ENCODE peak calls at places on chromosomes 1 and 21, in five cellular contexts. Z is IMR-90, O is transverse colon, D is lower lobe of right lung, T is AG04450. W is an unnamed sample.

GRCh38 chr1:222654849-222655248 is 37.0 kb downstream of the MIA3 start:
- DNase-seq in Z (no peak), D (peak), O (peak), T (no peak), W (no peak)

GRCh38 chr1:11712285-11712684 is 20.8 kb downstream of the DRAXIN start:
- DNase-seq in O (no peak), T (no peak), D (no peak), Z (no peak), W (no peak)

GRCh38 chr1:235557495-235557894 is 53.2 kb upstream of the B3GALNT2 start:
- DNase-seq in D (no peak), T (no peak), O (no peak), Z (no peak), W (no peak)

GRCh38 chr21:45154511-45155508 is 80.4 kb downstream of the ADARB1 start:
- DNase-seq in D (no peak), Z (peak), T (no peak), O (no peak), W (no peak)

GRCh38 chr1:29985376-29985945 is 737.9 kb downstream of the MATN1 start:
- DNase-seq in Z (no peak), O (no peak), D (no peak), T (no peak), W (no peak)

GRCh38 chr1:32636793-32637561 is 13.4 kb downstream of the ZBTB8OS start:
- DNase-seq in Z (no peak), D (peak), T (no peak), O (no peak), W (no peak)

GRCh38 chr1:200245492-200245891 is 164.3 kb downstream of the ZNF281 start:
- DNase-seq in Z (peak), T (no peak), D (no peak), O (no peak), W (no peak)

GRCh38 chr1:205374205-205375078 is 17.7 kb upstream of the KLHDC8A start:
- DNase-seq in D (no peak), O (no peak), T (no peak), Z (peak), W (no peak)

GRCh38 chr1:99645199-99645598 is 714 bp upstream of the PALMD start:
- DNase-seq in T (no peak), Z (peak), D (no peak), O (no peak), W (peak)

GRCh38 chr1:162822391-162823200 is 32.1 kb downstream of the HSD17B7 start:
- DNase-seq in T (no peak), O (peak), Z (no peak), D (no peak), W (peak)

GRCh38 chr1:16076871-16077250 is 3.4 kb upstream of the FAM131C start:
- DNase-seq in T (no peak), O (no peak), Z (peak), D (no peak), W (no peak)

GRCh38 chr1:234230414-234230862 is 142.8 kb upstream of the COA6 start:
- DNase-seq in D (no peak), O (no peak), T (no peak), Z (no peak), W (no peak)

DNA sequence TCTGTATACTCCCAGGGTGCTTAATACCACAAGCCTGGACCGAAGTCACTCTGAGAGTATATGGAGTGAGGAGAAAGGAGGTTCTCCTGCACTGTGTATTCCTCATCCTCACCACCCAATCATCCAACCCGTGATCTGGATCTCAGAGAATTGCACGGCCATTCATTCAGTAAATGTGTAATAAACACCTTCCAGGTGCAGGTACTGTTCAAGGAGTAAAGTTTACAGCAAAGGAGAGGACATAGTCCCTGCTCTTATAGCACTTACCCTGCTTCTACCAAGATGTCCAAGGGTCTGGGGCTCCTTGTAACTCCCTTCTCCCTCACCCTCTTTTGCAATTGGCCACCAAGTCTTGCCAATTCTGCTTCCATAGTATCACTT is 139.2 kb upstream of the JUN start:
- DNase-seq in T (no peak), Z (no peak), O (no peak), D (no peak), W (no peak)
- H3K27ac ChIP-seq in T (no peak), Z (no peak), O (peak), D (no peak), W (peak)

GRCh38 chr1:71027991-71028390 is 19.6 kb downstream of the PTGER3 start:
- DNase-seq in Z (no peak), T (no peak), D (no peak), O (no peak), W (no peak)
- H3K4me3 ChIP-seq in Z (no peak), T (no peak), D (no peak), O (no peak), W (no peak)

DNA sequence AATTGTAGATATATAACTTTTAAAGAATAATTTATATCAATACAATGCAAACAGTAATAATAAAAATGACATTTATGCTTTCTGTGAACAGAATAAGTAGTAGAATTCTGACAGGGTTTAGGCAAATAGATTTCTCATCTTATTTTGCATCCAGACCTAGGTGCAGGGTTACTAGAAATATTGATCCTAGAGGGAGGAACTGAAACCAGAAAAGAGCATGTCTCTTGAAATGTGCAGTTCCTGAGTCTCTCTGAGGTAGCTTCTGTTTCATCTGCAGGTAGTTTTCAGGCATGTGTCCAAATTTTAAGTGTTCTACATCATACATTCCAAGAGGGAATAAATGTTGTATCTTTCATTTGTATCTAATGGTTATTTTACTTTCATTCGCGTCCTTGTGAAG is 631.9 kb upstream of the ADGRL4 start:
- DNase-seq in D (no peak), Z (no peak), T (no peak), O (no peak), W (no peak)
- H3K27ac ChIP-seq in D (no peak), Z (no peak), T (no peak), O (no peak), W (no peak)

GRCh38 chr1:2190491-2190976 is 4.0 kb downstream of the FAAP20 start:
- DNase-seq in O (no peak), Z (no peak), D (peak), T (no peak), W (no peak)
- H3K4me3 ChIP-seq in O (peak), Z (peak), D (peak), T (peak), W (peak)

DNA sequence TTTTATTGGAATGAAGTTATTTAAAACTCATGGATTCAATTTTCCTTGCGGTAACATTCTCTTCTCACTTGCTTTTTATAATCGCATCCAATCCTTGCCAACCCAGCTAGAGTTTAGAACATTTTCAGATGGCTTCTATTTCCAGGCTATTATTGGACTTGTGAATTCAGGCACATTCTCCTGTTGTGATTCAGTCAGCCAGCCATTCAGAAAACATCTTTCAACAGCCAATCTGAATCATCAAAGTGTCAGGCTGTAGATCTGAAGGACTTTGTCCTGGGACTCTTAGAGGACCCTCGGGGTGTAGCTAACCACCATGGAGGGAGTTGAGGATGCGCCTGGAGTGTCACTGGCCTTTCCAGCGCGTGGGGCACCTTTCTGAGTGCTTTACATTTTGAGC is 92.4 kb downstream of the PRDM2 start:
- DNase-seq in D (no peak), Z (peak), T (no peak), O (no peak), W (no peak)
- H3K27ac ChIP-seq in D (no peak), Z (no peak), T (no peak), O (no peak), W (no peak)

DNA sequence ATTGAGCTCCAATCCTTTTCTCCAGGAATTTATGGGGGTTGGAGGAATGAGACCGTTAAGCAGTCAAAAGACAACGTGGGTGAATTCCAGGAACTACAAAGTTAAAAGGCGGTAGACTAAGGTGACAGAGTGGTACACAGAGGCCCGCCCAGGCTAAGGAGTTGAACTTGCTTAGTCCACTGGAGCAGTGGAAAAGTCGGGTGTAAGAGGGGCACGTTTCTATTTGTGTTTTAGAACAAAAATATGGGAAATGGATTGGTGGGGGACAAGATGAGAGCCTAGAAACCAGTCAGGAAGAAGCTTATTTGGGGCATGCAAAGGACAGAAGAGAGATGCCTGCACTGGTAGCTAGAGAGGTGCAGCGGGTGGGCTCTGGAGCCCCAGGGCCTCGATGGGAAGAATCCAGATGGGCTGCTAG is 1.2 kb upstream of the LIN9 start:
- DNase-seq in Z (no peak), T (no peak), D (no peak), O (no peak), W (no peak)
- H3K4me3 ChIP-seq in Z (no peak), T (peak), D (peak), O (no peak), W (no peak)

DNA sequence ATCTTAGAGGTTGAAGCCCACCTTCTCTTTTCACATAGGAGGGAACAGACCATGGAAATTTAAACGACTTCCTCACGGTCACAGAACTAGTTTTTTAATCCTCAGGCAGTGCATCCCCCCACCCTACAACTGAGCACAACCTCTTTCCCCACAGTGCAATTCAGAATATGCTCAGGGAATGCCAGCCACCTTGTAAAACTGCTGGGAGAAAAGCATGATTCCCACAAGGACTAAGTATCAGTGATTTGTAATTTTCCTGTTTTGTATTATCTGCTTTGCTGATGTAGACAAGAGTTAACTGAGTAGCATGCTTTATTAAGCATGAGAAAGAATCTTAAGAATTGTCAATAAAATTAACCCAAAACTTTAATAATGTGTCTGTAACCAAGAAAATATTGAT is 23.8 kb downstream of the TMEM50A start:
- DNase-seq in D (no peak), T (no peak), Z (no peak), O (no peak), W (no peak)
- H3K27ac ChIP-seq in D (no peak), T (no peak), Z (no peak), O (no peak), W (no peak)

DNA sequence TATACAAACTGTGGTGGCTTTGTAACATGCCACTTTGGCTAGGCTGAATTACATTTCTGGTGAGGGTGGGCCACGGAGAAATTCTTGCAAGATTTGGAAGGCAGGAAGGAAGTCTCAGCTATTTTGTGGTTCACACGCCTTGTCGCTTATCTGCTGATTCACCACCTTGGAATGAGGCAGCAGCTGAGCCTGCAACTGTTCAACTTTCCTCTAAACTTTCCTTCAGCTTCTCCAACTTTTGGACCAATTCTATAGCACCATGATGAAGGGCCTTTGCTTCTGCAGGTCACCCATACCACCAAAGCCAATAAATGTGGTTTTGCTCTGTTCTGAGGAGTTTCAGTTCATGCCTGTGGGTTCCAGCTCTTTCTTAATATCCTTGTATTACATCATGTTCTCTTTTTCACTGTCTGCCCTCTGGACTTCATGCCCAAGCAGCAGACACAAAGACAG is 337.6 kb upstream of the SNX7 start:
- DNase-seq in Z (peak), D (no peak), O (peak), T (peak), W (no peak)
- H3K4me3 ChIP-seq in Z (no peak), D (no peak), O (no peak), T (no peak), W (no peak)